ENCODE peak calls at places on chromosomes 2 and 18, in seven cellular contexts. I, A, M, K, T, R and Z are unnamed samples.
A peak's percentile ranks its signal among the peaks of the same experiment; 100 is the strongest.

GRCh38 chr2:31812051-31812798 is 198.6 kb downstream of the MEMO1 start:
- DNase-seq in A (peak; percentile 7), I (no peak), K (no peak), M (peak; percentile 15), T (no peak), R (no peak), Z (peak; percentile 5)

GRCh38 chr2:31434911-31435310 is 20.4 kb upstream of the XDH start:
- DNase-seq in R (no peak), A (no peak), M (peak; percentile 6), K (no peak), I (no peak), T (no peak), Z (no peak)

GRCh38 chr2:27494284-27494943 is 586 bp downstream of the FNDC4 start:
- DNase-seq in R (no peak), T (peak; percentile 29), K (no peak), A (no peak), I (peak; percentile 76), M (peak; percentile 38), Z (no peak)

GRCh38 chr2:73008261-73009159 is 63.0 kb downstream of the SFXN5 start:
- DNase-seq in A (no peak), K (no peak), I (no peak), T (no peak), M (no peak), R (no peak), Z (no peak)

GRCh38 chr2:26025509-26025908 is 8.4 kb upstream of the RAB10 start:
- DNase-seq in A (no peak), T (no peak), R (no peak), K (no peak), M (no peak), I (no peak), Z (no peak)

GRCh38 chr2:216698291-216698690 is 2.9 kb upstream of the IGFBP5 start:
- DNase-seq in M (no peak), I (peak; percentile 10), R (no peak), A (no peak), T (no peak), K (no peak), Z (no peak)

GRCh38 chr2:239689410-239689809 is 288.6 kb upstream of the HDAC4 start:
- DNase-seq in M (no peak), R (no peak), I (no peak), K (peak; percentile 11), T (no peak), A (no peak), Z (no peak)

GRCh38 chr18:60471652-60472051 is 99.1 kb upstream of the MC4R start:
- DNase-seq in K (no peak), R (no peak), A (no peak), M (no peak), I (no peak), T (no peak), Z (no peak)

GRCh38 chr2:171824086-171824485 is 70.0 kb downstream of the SLC25A12 start:
- DNase-seq in I (no peak), K (no peak), A (no peak), R (no peak), M (peak; percentile 2), T (no peak), Z (no peak)

GRCh38 chr2:233976690-233977294 is 59.6 kb downstream of the TRPM8 start:
- DNase-seq in M (peak; percentile 73), R (peak; percentile 42), T (peak; percentile 46), A (peak; percentile 64), I (no peak), K (no peak), Z (peak; percentile 42)

GRCh38 chr18:58862851-58863538 is 1.7 kb upstream of the ZNF532 start:
- DNase-seq in T (no peak), M (peak; percentile 68), A (peak; percentile 21), R (peak; percentile 17), K (peak; percentile 51), I (peak; percentile 65), Z (no peak)

GRCh38 chr2:175309799-175310198 is 128.3 kb upstream of the ATP5MC3 start:
- DNase-seq in I (no peak), T (no peak), A (no peak), M (peak; percentile 65), K (no peak), R (peak; percentile 51), Z (peak; percentile 57)

GRCh38 chr2:221111739-221112138 is 460.4 kb downstream of the EPHA4 start:
- DNase-seq in R (no peak), K (no peak), I (no peak), A (no peak), M (no peak), T (no peak), Z (no peak)

GRCh38 chr2:95289251-95289650 is 7.9 kb upstream of the KCNIP3 start:
- DNase-seq in A (no peak), T (no peak), I (no peak), R (no peak), M (peak; percentile 37), K (no peak), Z (no peak)

GRCh38 chr2:170277943-170278342 is 100.0 kb downstream of the MYO3B start:
- DNase-seq in K (no peak), A (no peak), I (no peak), M (no peak), T (no peak), R (no peak), Z (no peak)

GRCh38 chr2:9722451-9722850 is 91.7 kb upstream of the YWHAQ start:
- DNase-seq in R (no peak), M (no peak), K (no peak), A (no peak), T (no peak), I (no peak), Z (no peak)

GRCh38 chr2:239459056-239459455 is 58.2 kb upstream of the HDAC4 start:
- DNase-seq in K (no peak), M (no peak), R (no peak), T (no peak), I (no peak), A (no peak), Z (no peak)

GRCh38 chr18:23169683-23170082 is 34.4 kb downstream of the CABLES1 start:
- DNase-seq in K (no peak), I (no peak), R (no peak), A (no peak), M (peak; percentile 32), T (no peak), Z (no peak)

GRCh38 chr2:23426284-23426905 is 41.4 kb downstream of the KLHL29 start:
- DNase-seq in K (no peak), R (no peak), T (no peak), I (peak; percentile 47), A (no peak), M (no peak), Z (no peak)

GRCh38 chr18:34995746-34996145 is 45.5 kb upstream of the MAPRE2 start:
- DNase-seq in K (no peak), M (no peak), R (no peak), A (no peak), I (no peak), T (no peak), Z (no peak)

GRCh38 chr2:37776487-37776886 is 105.0 kb upstream of the CDC42EP3 start:
- DNase-seq in K (no peak), A (no peak), R (no peak), M (peak; percentile 89), T (no peak), I (no peak), Z (no peak)

GRCh38 chr2:113167115-113167932 is 6.4 kb upstream of the PSD4 start:
- DNase-seq in K (peak; percentile 77), R (no peak), M (no peak), T (no peak), A (no peak), I (no peak), Z (no peak)

GRCh38 chr2:226031078-226031937 is 631.8 kb downstream of the NYAP2 start:
- DNase-seq in R (peak; percentile 52), T (peak; percentile 90), I (peak; percentile 54), A (no peak), M (peak; percentile 97), K (peak; percentile 73), Z (no peak)

GRCh38 chr2:204315236-204315662 is 230.0 kb upstream of the PARD3B start:
- DNase-seq in I (no peak), T (no peak), K (no peak), M (no peak), A (no peak), R (no peak), Z (no peak)
- H3K4me3 ChIP-seq in I (no peak overlapping the region), T (no peak overlapping the region), K (peak overlapping the region; percentile 8), M (no peak overlapping the region), A (no peak overlapping the region), R (no peak overlapping the region), Z (no peak overlapping the region)

DNA sequence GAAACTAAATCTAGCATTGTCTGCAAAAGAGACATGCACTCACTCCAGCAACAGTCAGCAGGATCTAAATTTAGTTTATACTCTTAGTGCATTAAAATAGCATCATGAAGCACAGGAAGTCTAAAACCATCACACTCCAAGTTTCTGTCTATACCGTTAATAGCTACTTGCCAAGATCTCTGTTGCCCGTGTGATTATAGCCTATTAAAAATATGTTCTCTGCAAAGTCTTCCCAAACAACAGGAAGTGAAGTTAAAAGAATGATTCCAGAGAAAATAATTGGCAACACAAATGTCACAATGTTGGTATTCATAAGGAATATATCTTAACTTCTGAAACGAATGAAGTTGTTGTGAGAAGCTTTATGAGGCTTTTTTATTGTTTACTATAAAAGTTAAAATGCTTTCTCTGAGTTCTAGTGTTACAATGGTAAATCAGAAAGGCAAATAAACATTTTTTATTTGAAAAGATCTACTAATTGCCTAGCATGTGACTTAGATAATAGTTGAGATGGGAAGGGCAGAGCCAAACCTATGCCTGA is 184.2 kb downstream of the ZNF385B start:
- DNase-seq in K (no peak), A (no peak), R (no peak), M (no peak), T (no peak), I (no peak), Z (no peak)
- H3K4me3 ChIP-seq in K (no peak overlapping the region), A (no peak overlapping the region), R (no peak overlapping the region), M (no peak overlapping the region), T (no peak overlapping the region), I (no peak overlapping the region), Z (no peak overlapping the region)

DNA sequence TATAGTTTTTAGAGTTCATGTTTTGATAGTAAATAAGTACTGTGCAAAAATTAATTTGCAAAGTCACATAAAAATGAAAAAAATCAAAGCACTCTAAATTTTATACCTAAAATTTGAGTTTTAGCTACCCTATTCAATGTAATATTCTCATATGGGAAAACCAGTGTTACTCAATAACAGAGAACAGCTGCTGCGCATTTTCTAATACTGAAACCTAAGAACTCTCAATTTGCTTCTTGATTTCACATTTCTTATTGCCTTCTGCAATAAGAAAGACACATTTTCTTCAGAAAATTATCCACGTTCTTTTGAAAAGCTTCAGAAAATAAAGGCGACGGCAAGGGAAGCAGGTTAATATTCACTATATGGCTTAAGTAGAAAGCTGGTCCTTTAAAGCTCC is 199.1 kb upstream of the CCDC150 start:
- DNase-seq in K (no peak), M (no peak), R (no peak), A (no peak), T (no peak), I (no peak), Z (no peak)
- H3K4me3 ChIP-seq in K (no peak overlapping the region), M (no peak overlapping the region), R (no peak overlapping the region), A (no peak overlapping the region), T (no peak overlapping the region), I (no peak overlapping the region), Z (no peak overlapping the region)

DNA sequence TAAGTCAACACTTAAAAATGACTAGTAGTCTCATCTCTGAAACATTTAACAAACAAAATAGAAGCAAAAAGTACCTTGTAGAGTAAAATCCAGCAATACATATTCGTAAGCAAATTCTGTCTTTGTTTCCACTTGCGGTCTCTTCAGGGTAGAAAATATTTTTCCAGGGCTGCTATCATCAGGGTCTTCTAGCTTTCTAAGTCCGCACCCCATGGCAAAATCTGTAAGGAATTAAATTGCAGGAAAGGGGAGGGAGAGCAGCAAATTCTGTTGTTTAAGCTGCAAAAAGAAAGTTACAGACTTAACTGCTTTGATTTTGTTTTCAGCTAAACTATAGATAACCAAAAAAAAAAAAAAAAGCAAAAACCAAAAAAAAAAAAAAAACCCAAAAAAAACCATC is at the start of gene RFTN2:
- DNase-seq in T (no peak), A (no peak), R (no peak), I (no peak), K (no peak), M (peak; percentile 19), Z (no peak)
- H3K4me3 ChIP-seq in T (peak within 1 kb of the TSS; percentile 52), A (no peak within 1 kb of the TSS), R (no peak within 1 kb of the TSS), I (peak within 1 kb of the TSS; percentile 40), K (peak within 1 kb of the TSS; percentile 43), M (no peak within 1 kb of the TSS), Z (no peak within 1 kb of the TSS)